ENCODE peak calls at places on chromosomes 2 and 18, in nine cellular contexts. W, C, Y, I, N, Z, L, B and U are unnamed samples.

GRCh38 chr2:240341064-240341463 is 94.4 kb upstream of the GPC1 start:
- DNase-seq in I (no peak), Y (peak), B (no peak), C (no peak), W (no peak), Z (no peak), L (no peak), N (no peak), U (no peak)

GRCh38 chr2:152421521-152422367 is 86.8 kb downstream of the FMNL2 start:
- DNase-seq in B (peak), C (peak), W (no peak), Y (no peak), I (peak), L (peak), N (no peak), Z (no peak), U (no peak)

GRCh38 chr2:109124982-109125594 is 3.9 kb upstream of the SH3RF3 start:
- DNase-seq in Y (no peak), B (peak), C (no peak), I (no peak), N (no peak), Z (no peak), W (no peak), L (no peak), U (no peak)

GRCh38 chr2:219292616-219293015 is 13.4 kb downstream of the DNAJB2 start:
- DNase-seq in W (no peak), L (no peak), Y (no peak), Z (no peak), I (no peak), C (no peak), N (no peak), B (no peak), U (no peak)

GRCh38 chr18:22494771-22495170 is 77.1 kb upstream of the CTAGE1 start:
- DNase-seq in B (no peak), L (no peak), I (peak), C (no peak), Y (no peak), Z (no peak), N (no peak), W (no peak), U (no peak)

GRCh38 chr2:86566158-86566827 is 3.0 kb upstream of the CHMP3 start:
- DNase-seq in I (peak), Y (no peak), C (no peak), Z (no peak), N (no peak), W (no peak), L (no peak), B (no peak), U (no peak)

GRCh38 chr2:46278952-46279351 is 18.3 kb upstream of the EPAS1 start:
- DNase-seq in N (no peak), W (no peak), C (no peak), L (no peak), Y (no peak), I (no peak), Z (no peak), B (no peak), U (no peak)

GRCh38 chr2:219539926-219540678 is 3.5 kb downstream of the CHPF start:
- DNase-seq in W (no peak), C (no peak), L (no peak), Z (no peak), N (no peak), Y (no peak), B (peak), I (no peak), U (no peak)

GRCh38 chr2:11385222-11385621 is 40.8 kb upstream of the ROCK2 start:
- DNase-seq in Z (no peak), B (no peak), L (no peak), Y (no peak), I (no peak), N (no peak), C (no peak), W (no peak), U (no peak)

GRCh38 chr2:46071074-46071473 is 226.1 kb upstream of the EPAS1 start:
- DNase-seq in Y (no peak), W (no peak), Z (no peak), C (no peak), L (no peak), B (no peak), N (no peak), I (no peak), U (no peak)

GRCh38 chr2:204892506-204893255 is 347.4 kb downstream of the PARD3B start:
- DNase-seq in N (no peak), I (peak), L (no peak), Z (no peak), B (no peak), C (no peak), W (no peak), Y (no peak), U (no peak)

GRCh38 chr2:100764430-100764829 is 55.5 kb upstream of the NPAS2 start:
- DNase-seq in N (no peak), B (no peak), I (no peak), L (no peak), C (no peak), Y (no peak), Z (no peak), W (no peak), U (no peak)

GRCh38 chr2:205585451-205586045 is 96.8 kb upstream of the NRP2 start:
- DNase-seq in B (no peak), C (no peak), N (no peak), W (peak), Y (no peak), I (no peak), Z (no peak), L (no peak), U (no peak)

GRCh38 chr2:218472980-218473379 is 54.1 kb downstream of the VIL1 start:
- DNase-seq in Y (no peak), Z (no peak), C (no peak), B (no peak), L (no peak), N (no peak), W (no peak), I (no peak), U (no peak)

GRCh38 chr18:73199151-73199550 is 331.4 kb upstream of the NETO1 start:
- DNase-seq in I (peak), Y (no peak), Z (no peak), C (no peak), B (no peak), L (no peak), W (no peak), N (no peak), U (no peak)

GRCh38 chr2:95345415-95346235 is 48.5 kb downstream of the KCNIP3 start:
- DNase-seq in N (peak), Z (no peak), W (peak), C (no peak), B (peak), I (peak), Y (peak), L (peak), U (peak)
- TF ChIP-seq CTCF in N (peak), Z (peak), W (peak), C (peak), B (peak), I (peak), Y (peak), L (peak), U (peak)

DNA sequence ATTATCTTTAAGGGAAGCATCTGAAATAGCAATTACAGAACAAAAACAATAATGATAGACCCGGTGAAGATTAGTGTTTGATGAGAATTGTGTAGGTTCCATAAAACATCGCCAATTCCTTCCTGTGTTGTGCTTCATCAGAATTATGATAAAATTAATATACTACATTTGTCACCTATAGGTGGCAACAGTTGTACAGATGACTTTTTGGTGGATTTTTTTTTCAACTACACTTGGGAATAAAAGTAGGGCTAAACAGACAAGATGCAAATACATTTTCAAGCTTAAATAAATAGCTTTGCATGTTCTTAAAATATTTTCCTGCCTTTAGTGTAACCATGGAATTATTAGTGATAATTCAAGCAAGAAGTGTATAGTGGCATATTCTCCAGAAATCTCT is 7.0 kb upstream of the LYPD1 start:
- DNase-seq in Y (no peak), I (no peak), N (no peak), B (no peak), L (no peak), W (no peak), Z (no peak), C (no peak), U (no peak)
- TF ChIP-seq CTCF in Y (no peak), I (peak), N (no peak), B (no peak), L (no peak), W (no peak), Z (no peak), C (no peak), U (no peak)

GRCh38 chr2:128008089-128008672 is 19.7 kb downstream of the SAP130 start:
- DNase-seq in C (no peak), W (no peak), Y (no peak), N (no peak), I (no peak), B (no peak), Z (no peak), L (no peak), U (no peak)

GRCh38 chr2:128004509-128004908 is 23.4 kb downstream of the SAP130 start:
- DNase-seq in Z (no peak), L (no peak), N (no peak), C (no peak), B (no peak), W (no peak), I (no peak), Y (no peak), U (no peak)

GRCh38 chr2:128003463-128003862 is 24.4 kb downstream of the SAP130 start:
- DNase-seq in C (no peak), Z (no peak), L (no peak), I (no peak), Y (no peak), B (no peak), N (no peak), W (no peak), U (no peak)
- TF ChIP-seq CTCF in C (no peak), Z (no peak), L (no peak), I (no peak), Y (no peak), B (no peak), N (no peak), W (no peak), U (no peak)

GRCh38 chr18:49335677-49336076 is 124.8 kb downstream of the DYM start:
- DNase-seq in Y (no peak), W (peak), I (no peak), L (no peak), N (no peak), B (no peak), Z (no peak), C (no peak), U (no peak)
- TF ChIP-seq CTCF in Y (no peak), W (peak), I (no peak), L (no peak), N (peak), B (no peak), Z (no peak), C (no peak), U (no peak)

DNA sequence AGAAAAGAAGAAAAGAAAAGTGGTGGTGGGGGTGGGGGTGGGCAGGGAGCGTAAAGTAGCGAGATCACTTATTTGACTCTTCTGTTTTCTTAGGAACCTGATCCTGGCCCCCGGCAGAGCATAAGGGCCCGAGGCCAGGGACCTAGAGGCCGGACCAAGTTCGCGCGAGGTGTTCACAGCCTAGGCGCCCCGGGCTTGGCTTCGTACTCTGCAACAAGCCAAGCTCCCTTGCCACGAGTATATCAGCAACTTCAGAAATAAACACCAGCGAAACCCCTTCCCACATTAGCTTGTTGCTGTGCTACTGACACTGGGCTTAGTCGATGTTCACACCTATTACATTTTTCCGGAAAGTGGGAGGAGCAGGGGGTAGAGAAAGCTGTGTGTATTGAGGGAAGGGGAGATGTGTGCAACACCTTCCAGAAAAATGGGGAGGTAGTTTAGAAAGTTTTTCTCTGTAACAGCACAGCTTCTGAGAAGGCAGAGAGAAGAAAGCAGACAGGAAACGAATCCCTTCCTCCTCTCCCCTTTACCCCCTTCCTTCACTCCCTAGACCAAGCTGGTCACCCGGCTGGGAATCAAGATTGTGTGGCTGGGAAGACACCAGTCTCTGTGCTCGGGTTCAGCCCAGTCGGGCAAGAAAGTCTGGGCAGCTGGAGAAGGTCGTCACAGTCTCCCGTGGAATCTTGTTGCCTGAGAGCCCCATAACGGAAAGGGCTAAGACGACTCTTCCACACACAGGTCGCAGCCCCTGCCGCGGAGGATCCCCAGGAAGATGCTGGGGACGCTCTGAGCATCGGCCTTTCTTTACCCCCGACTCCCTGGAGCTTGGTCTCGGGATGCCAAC is 12.0 kb upstream of the SATB2 start:
- DNase-seq in L (no peak), Z (no peak), C (no peak), B (no peak), N (peak), W (no peak), I (no peak), Y (no peak), U (no peak)
- TF ChIP-seq CTCF in L (no peak), Z (no peak), C (no peak), B (no peak), N (peak), W (no peak), I (no peak), Y (no peak), U (no peak)